ENCODE peak calls at places on chromosome 2, in six cellular contexts. X, Z, V, G, N and L are unnamed samples.

GRCh38 chr2:150619607-150620330 is 132.3 kb upstream of the RND3 start:
- DNase-seq in X (no peak), G (no peak), V (no peak), N (peak; percentile 87), Z (no peak), L (no peak)

GRCh38 chr2:64975232-64975791 is 13.9 kb upstream of the SLC1A4 start:
- DNase-seq in V (no peak), Z (no peak), N (peak; percentile 81), X (peak; percentile 48), G (no peak), L (no peak)

GRCh38 chr2:27369471-27370025 is 590 bp downstream of the EIF2B4 start:
- DNase-seq in V (no peak), X (no peak), G (peak; percentile 59), Z (peak; percentile 43), N (peak; percentile 75), L (no peak)

GRCh38 chr2:10536569-10537133 is 88.5 kb upstream of the ODC1 start:
- DNase-seq in Z (no peak), X (no peak), V (no peak), N (no peak), G (no peak), L (no peak)

GRCh38 chr2:239462671-239463506 is 62.1 kb upstream of the HDAC4 start:
- DNase-seq in X (no peak), N (no peak), Z (no peak), V (peak; percentile 58), G (peak; percentile 17), L (peak; percentile 9)

GRCh38 chr2:227853204-227853629 is 18.2 kb upstream of the DAW1 start:
- DNase-seq in X (peak; percentile 77), N (peak; percentile 83), G (no peak), V (no peak), Z (peak; percentile 61), L (no peak)

GRCh38 chr2:166628478-166629136 is 134.6 kb upstream of the SCN7A start:
- DNase-seq in V (peak; percentile 40), N (no peak), G (no peak), Z (no peak), X (no peak), L (no peak)

GRCh38 chr2:141611-142010 is 95.3 kb upstream of the FAM110C start:
- DNase-seq in G (no peak), Z (no peak), V (no peak), X (no peak), N (no peak), L (no peak)

GRCh38 chr2:240302041-240302440 is 133.4 kb upstream of the GPC1 start:
- DNase-seq in X (no peak), V (peak; percentile 25), G (no peak), N (no peak), Z (peak; percentile 19), L (no peak)

GRCh38 chr2:31207790-31208189 is 9.5 kb downstream of the CAPN14 start:
- DNase-seq in V (no peak), X (no peak), G (no peak), N (no peak), Z (no peak), L (no peak)

GRCh38 chr2:118014492-118014824 is 588 bp upstream of the CCDC93 start:
- DNase-seq in N (no peak), G (no peak), X (no peak), Z (no peak), V (no peak), L (no peak)

GRCh38 chr2:134737671-134738070 is 18.9 kb upstream of the TMEM163 start:
- DNase-seq in N (no peak), V (no peak), G (no peak), Z (no peak), X (no peak), L (no peak)

GRCh38 chr2:134573724-134574123 is 145.1 kb downstream of the TMEM163 start:
- DNase-seq in X (no peak), V (no peak), Z (no peak), G (no peak), N (no peak), L (no peak)

GRCh38 chr2:56410140-56410539 is 226.3 kb downstream of the CCDC85A start:
- DNase-seq in Z (no peak), X (no peak), G (no peak), V (no peak), N (no peak), L (no peak)

GRCh38 chr2:67169417-67170140 is 227.6 kb upstream of the ETAA1 start:
- DNase-seq in G (no peak), V (no peak), Z (no peak), N (peak; percentile 70), X (no peak), L (no peak)

GRCh38 chr2:241950878-241951331 is 81.4 kb downstream of the RTP5 start:
- DNase-seq in G (peak; percentile 81), N (peak; percentile 85), Z (peak; percentile 76), X (peak; percentile 18), V (peak; percentile 87), L (peak; percentile 53)

GRCh38 chr2:64273524-64274398 is 129.5 kb upstream of the PELI1 start:
- DNase-seq in N (peak; percentile 93), Z (peak; percentile 50), G (peak; percentile 33), X (peak; percentile 33), V (no peak), L (no peak)

GRCh38 chr2:241808701-241809382 is at the start of gene NEU4:
- DNase-seq in N (no peak), G (no peak), V (peak; percentile 52), Z (no peak), X (no peak), L (no peak)

GRCh38 chr2:125313806-125314205 is 1288.7 kb downstream of the CNTNAP5 start:
- DNase-seq in X (no peak), N (no peak), Z (no peak), G (no peak), V (no peak), L (no peak)

GRCh38 chr2:98761267-98761781 is 30.4 kb upstream of the MGAT4A start:
- DNase-seq in Z (no peak), V (no peak), X (no peak), G (no peak), N (no peak), L (no peak)

GRCh38 chr2:99940963-99941362 is 201.4 kb downstream of the AFF3 start:
- DNase-seq in G (no peak), V (no peak), N (no peak), Z (peak; percentile 22), X (no peak), L (no peak)

GRCh38 chr2:208984376-208985100 is 439.3 kb upstream of the MAP2 start:
- DNase-seq in G (no peak), N (peak; percentile 1), Z (no peak), V (no peak), X (no peak), L (no peak)

GRCh38 chr2:138712212-138712979 is 67.8 kb downstream of the NXPH2 start:
- DNase-seq in V (no peak), N (peak; percentile 77), Z (no peak), G (no peak), X (no peak), L (no peak)

GRCh38 chr2:235050992-235051351 is 99.2 kb downstream of the SH3BP4 start:
- DNase-seq in N (peak; percentile 97), V (peak; percentile 83), X (peak; percentile 59), G (peak; percentile 96), Z (peak; percentile 82), L (no peak)
- TF ChIP-seq CTCF in N (no peak), V (peak; percentile 17), X (no peak), G (no peak), Z (no peak), L (no peak)

GRCh38 chr2:84040281-84040680 is 418.8 kb downstream of the SUCLG1 start:
- DNase-seq in V (no peak), G (no peak), X (no peak), Z (no peak), N (no peak), L (no peak)

GRCh38 chr2:84038866-84039265 is 420.2 kb downstream of the SUCLG1 start:
- DNase-seq in X (no peak), G (no peak), N (no peak), V (no peak), Z (no peak), L (no peak)

DNA sequence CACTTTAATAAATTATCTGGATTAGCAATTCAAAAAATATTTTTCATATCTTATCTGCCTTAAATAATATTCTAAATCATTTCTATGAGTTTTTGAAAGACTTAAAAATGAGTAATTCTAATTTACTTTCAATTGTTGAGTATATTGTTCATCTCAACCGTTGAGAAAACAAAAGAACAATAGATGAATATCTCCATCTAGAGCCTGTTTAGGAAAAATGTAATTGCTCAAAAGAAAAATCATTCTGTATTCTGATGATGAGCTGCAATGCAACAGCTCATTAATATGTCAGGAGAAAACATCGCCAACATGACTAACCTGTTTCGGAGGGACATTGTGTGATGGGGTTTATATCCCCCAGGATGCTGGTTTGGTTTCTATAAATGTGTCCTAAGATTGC is 417.6 kb downstream of the SUCLG1 start:
- DNase-seq in Z (no peak), V (no peak), X (no peak), N (no peak), G (no peak), L (no peak)
- TF ChIP-seq CTCF in Z (no peak), V (no peak), X (no peak), N (no peak), G (no peak), L (no peak)

DNA sequence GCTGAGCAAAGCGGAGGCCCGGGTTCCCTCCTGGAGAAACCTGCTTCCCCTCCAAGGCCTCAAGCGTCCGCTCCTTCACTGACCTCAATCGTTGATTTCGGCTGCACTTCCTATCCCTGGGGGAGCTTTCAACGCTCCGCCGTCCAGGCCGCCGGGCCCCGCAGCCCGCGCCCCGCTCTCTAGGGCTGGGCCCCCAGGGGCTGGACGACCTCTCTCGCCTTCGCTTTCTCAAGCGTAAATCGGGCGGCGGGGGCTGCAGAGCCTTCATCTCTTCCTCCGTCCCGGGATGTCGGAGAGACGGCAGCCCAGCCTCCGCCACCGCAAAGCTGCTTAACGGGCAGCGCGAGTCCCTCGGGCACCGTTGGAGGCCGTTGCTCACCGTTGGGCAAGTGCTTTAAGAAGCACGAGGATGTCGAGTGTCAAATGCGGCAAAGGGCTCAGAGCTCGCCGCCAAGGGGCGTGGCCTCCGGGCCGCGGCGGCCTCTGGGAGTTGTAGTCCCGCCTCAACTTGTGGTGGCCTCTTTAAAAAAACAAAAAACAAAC is 8.5 kb downstream of the HES6 start:
- DNase-seq in X (no peak), G (peak; percentile 75), N (peak; percentile 82), Z (peak; percentile 82), V (peak; percentile 89), L (peak; percentile 76)
- TF ChIP-seq CTCF in X (no peak), G (no peak), N (no peak), Z (no peak), V (no peak), L (no peak)

DNA sequence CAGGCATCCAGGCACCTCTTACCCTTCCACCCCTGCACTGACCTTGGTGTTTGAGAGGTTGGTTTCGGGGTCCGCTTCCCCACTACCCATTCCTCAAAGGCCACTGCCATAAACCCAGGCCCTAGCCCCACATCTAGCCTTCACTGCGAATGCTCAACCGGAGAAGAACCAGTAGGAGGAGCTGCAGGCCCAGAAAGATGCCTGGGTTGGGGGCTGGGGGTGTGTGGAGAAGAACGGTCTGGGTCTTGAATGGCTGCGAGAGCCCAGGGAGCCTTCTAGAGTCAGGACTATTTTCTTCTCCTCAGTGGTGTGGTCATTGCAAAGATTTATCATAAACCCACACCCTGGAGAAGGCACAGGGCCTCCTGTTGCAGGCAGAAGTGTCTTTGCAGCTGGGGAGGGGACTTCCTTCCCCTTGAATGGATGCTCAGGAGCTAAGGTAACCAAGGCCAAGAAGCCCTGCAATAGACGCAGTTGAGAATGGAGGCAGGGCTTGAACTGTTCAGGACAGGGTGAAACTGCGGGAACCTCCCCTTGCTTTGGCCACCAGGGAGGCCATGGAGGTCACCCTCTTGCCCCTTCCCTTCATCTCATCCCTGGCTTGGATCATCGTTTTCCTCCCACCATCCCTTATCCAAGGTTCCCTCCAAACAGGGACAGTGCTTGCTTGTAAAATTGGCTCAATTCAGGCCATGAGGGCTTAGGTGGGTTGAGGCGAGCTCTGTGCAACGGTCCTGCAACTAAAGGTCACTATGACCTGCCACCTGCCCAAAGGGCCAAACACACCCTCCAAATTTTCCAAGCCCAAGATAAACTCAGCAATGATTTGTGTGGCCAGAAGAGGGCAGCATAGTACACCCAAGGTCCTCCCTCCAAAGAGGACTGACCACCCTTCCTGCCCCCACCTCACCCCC is 20.9 kb downstream of the THNSL2 start:
- DNase-seq in N (peak; percentile 37), X (no peak), V (no peak), G (no peak), Z (no peak), L (no peak)
- TF ChIP-seq CTCF in N (peak; percentile 36), X (peak; percentile 61), V (peak; percentile 52), G (no peak), Z (peak; percentile 3), L (no peak)